ENCODE peak calls at places on chromosome 3, in four cellular contexts. One of them, this sample, is unnamed.

GRCh38 chr3:139427283-139428060 is 38.0 kb upstream of the COPB2 start:
- DNase-seq in transverse colon: no peak
- DNase-seq in CD8-positive, alpha-beta memory T cell: no peak
- DNase-seq in heart left ventricle: no peak
- DNase-seq in this sample: peak; percentile 85

GRCh38 chr3:150763841-150764483 is 993 bp upstream of the SIAH2 start:
- DNase-seq in transverse colon: peak; percentile 81
- DNase-seq in CD8-positive, alpha-beta memory T cell: peak; percentile 62
- DNase-seq in heart left ventricle: peak; percentile 72
- DNase-seq in this sample: peak; percentile 84

GRCh38 chr3:186456636-186457265 is 87.4 kb downstream of the CRYGS start:
- DNase-seq in transverse colon: no peak
- DNase-seq in CD8-positive, alpha-beta memory T cell: no peak
- DNase-seq in heart left ventricle: no peak
- DNase-seq in this sample: no peak

GRCh38 chr3:124611520-124611919 is 118.7 kb upstream of the UMPS start:
- DNase-seq in transverse colon: peak; percentile 72
- DNase-seq in CD8-positive, alpha-beta memory T cell: no peak
- DNase-seq in heart left ventricle: no peak
- DNase-seq in this sample: peak; percentile 84

GRCh38 chr3:37833790-37834189 is 27.9 kb upstream of the CTDSPL start:
- DNase-seq in transverse colon: no peak
- DNase-seq in CD8-positive, alpha-beta memory T cell: no peak
- DNase-seq in heart left ventricle: no peak
- DNase-seq in this sample: no peak

GRCh38 chr3:194032828-194033435 is 103.0 kb upstream of the HES1 start:
- DNase-seq in transverse colon: no peak
- DNase-seq in CD8-positive, alpha-beta memory T cell: no peak
- DNase-seq in heart left ventricle: no peak
- DNase-seq in this sample: no peak

GRCh38 chr3:145911016-145911415 is 250.0 kb downstream of the PLOD2 start:
- DNase-seq in transverse colon: no peak
- DNase-seq in CD8-positive, alpha-beta memory T cell: no peak
- DNase-seq in heart left ventricle: no peak
- DNase-seq in this sample: no peak

GRCh38 chr3:101377209-101377608 is 56.8 kb upstream of the IMPG2 start:
- DNase-seq in transverse colon: no peak
- DNase-seq in CD8-positive, alpha-beta memory T cell: no peak
- DNase-seq in heart left ventricle: no peak
- DNase-seq in this sample: no peak

GRCh38 chr3:4976109-4976508 is 3.1 kb upstream of the BHLHE40 start:
- DNase-seq in transverse colon: peak; percentile 60
- DNase-seq in CD8-positive, alpha-beta memory T cell: no peak
- DNase-seq in heart left ventricle: peak; percentile 32
- DNase-seq in this sample: peak; percentile 75

GRCh38 chr3:130933801-130934345 is 40.0 kb downstream of the ATP2C1 start:
- DNase-seq in transverse colon: no peak
- DNase-seq in CD8-positive, alpha-beta memory T cell: no peak
- DNase-seq in heart left ventricle: no peak
- DNase-seq in this sample: no peak

GRCh38 chr3:154089416-154090115 is 31.6 kb upstream of the ARHGEF26 start:
- DNase-seq in transverse colon: no peak
- DNase-seq in CD8-positive, alpha-beta memory T cell: no peak
- DNase-seq in heart left ventricle: no peak
- DNase-seq in this sample: no peak

GRCh38 chr3:128726691-128727031 is 678 bp downstream of the RAB7A start:
- DNase-seq in transverse colon: peak; percentile 73
- DNase-seq in CD8-positive, alpha-beta memory T cell: peak; percentile 58
- DNase-seq in heart left ventricle: peak; percentile 37
- DNase-seq in this sample: peak; percentile 72
- H3K4me1 ChIP-seq in transverse colon: peaks cover 30% of the 10 kb centered on the region
- H3K4me1 ChIP-seq in CD8-positive, alpha-beta memory T cell: peaks cover 56% of the 10 kb centered on the region
- H3K4me1 ChIP-seq in heart left ventricle: peaks cover 28% of the 10 kb centered on the region
- H3K4me1 ChIP-seq in this sample: peaks cover 12% of the 10 kb centered on the region

DNA sequence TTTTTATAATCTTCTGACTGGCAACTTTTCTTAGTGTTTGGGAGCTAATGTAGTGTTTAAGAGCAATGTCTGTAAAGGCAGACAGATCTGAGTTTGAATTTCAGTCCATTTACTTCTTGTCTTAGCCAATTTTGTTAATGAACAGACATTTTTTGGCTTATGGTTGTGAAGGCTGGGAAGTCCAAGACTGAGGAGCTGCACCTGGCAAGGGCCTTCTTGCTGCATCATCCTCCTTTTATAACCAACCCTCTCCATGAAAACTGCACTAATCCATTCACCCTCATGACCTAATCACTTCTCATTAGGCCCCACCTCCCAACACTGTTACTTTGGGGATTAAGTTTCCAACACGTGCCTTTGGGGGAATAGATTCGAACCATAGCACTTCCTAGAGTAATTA is 164.5 kb downstream of the GAP43 start:
- DNase-seq in transverse colon: no peak
- DNase-seq in CD8-positive, alpha-beta memory T cell: no peak
- DNase-seq in heart left ventricle: no peak
- DNase-seq in this sample: no peak
- H3K27ac ChIP-seq in transverse colon: no peak overlapping the region
- H3K27ac ChIP-seq in CD8-positive, alpha-beta memory T cell: no peak overlapping the region
- H3K27ac ChIP-seq in heart left ventricle: no peak overlapping the region
- H3K27ac ChIP-seq in this sample: no peak overlapping the region

GRCh38 chr3:13006216-13006990 is 66.8 kb downstream of the IQSEC1 start:
- DNase-seq in transverse colon: no peak
- DNase-seq in CD8-positive, alpha-beta memory T cell: no peak
- DNase-seq in heart left ventricle: no peak
- DNase-seq in this sample: no peak
- H3K4me1 ChIP-seq in transverse colon: peaks cover 9% of the 10 kb centered on the region
- H3K4me1 ChIP-seq in CD8-positive, alpha-beta memory T cell: peaks cover 99% of the 10 kb centered on the region
- H3K4me1 ChIP-seq in heart left ventricle: no peaks in the 10 kb centered on the region
- H3K4me1 ChIP-seq in this sample: no peaks in the 10 kb centered on the region

GRCh38 chr3:149026718-149027117 is 35.4 kb downstream of the GYG1 start:
- DNase-seq in transverse colon: no peak
- DNase-seq in CD8-positive, alpha-beta memory T cell: no peak
- DNase-seq in heart left ventricle: no peak
- DNase-seq in this sample: no peak
- H3K27ac ChIP-seq in transverse colon: no peak overlapping the region
- H3K27ac ChIP-seq in CD8-positive, alpha-beta memory T cell: no peak overlapping the region
- H3K27ac ChIP-seq in heart left ventricle: no peak overlapping the region
- H3K27ac ChIP-seq in this sample: no peak overlapping the region

DNA sequence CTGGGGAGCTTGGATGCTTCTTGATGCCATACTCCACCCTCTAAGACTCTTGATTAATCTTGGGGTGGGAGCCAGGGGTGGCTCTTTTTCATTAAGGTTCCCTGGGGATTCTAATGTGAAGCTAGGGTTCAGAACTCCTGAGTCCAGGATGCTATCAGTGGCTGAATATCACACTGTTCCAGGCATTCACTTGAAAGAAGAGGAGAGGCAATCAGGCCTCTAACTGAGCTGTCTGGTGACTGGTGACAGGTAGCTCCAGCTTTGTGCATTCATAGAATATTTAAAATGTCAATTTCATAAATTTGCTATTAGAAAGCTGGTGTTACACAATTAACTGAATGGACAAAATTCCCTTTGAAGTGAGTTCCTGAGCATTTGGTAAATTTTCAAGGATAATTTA is 139.0 kb downstream of the CHDH start:
- DNase-seq in transverse colon: no peak
- DNase-seq in CD8-positive, alpha-beta memory T cell: no peak
- DNase-seq in heart left ventricle: no peak
- DNase-seq in this sample: no peak
- H3K4me1 ChIP-seq in transverse colon: no peaks in the 10 kb centered on the region
- H3K4me1 ChIP-seq in CD8-positive, alpha-beta memory T cell: no peaks in the 10 kb centered on the region
- H3K4me1 ChIP-seq in heart left ventricle: no peaks in the 10 kb centered on the region
- H3K4me1 ChIP-seq in this sample: no peaks in the 10 kb centered on the region

GRCh38 chr3:152362086-152362485 is 93.4 kb downstream of the MBNL1 start:
- DNase-seq in transverse colon: no peak
- DNase-seq in CD8-positive, alpha-beta memory T cell: no peak
- DNase-seq in heart left ventricle: no peak
- DNase-seq in this sample: no peak

GRCh38 chr3:152357587-152357986 is 88.9 kb downstream of the MBNL1 start:
- DNase-seq in transverse colon: no peak
- DNase-seq in CD8-positive, alpha-beta memory T cell: no peak
- DNase-seq in heart left ventricle: no peak
- DNase-seq in this sample: no peak

GRCh38 chr3:152360303-152360702 is 91.6 kb downstream of the MBNL1 start:
- DNase-seq in transverse colon: no peak
- DNase-seq in CD8-positive, alpha-beta memory T cell: no peak
- DNase-seq in heart left ventricle: no peak
- DNase-seq in this sample: no peak

GRCh38 chr3:152360966-152361365 is 92.2 kb downstream of the MBNL1 start:
- DNase-seq in transverse colon: no peak
- DNase-seq in CD8-positive, alpha-beta memory T cell: no peak
- DNase-seq in heart left ventricle: no peak
- DNase-seq in this sample: no peak

GRCh38 chr3:152359385-152360248 is 90.9 kb downstream of the MBNL1 start:
- DNase-seq in transverse colon: no peak
- DNase-seq in CD8-positive, alpha-beta memory T cell: no peak
- DNase-seq in heart left ventricle: no peak
- DNase-seq in this sample: no peak
- H3K27ac ChIP-seq in transverse colon: peak overlapping the region; percentile 14
- H3K27ac ChIP-seq in CD8-positive, alpha-beta memory T cell: no peak overlapping the region
- H3K27ac ChIP-seq in heart left ventricle: no peak overlapping the region
- H3K27ac ChIP-seq in this sample: no peak overlapping the region

DNA sequence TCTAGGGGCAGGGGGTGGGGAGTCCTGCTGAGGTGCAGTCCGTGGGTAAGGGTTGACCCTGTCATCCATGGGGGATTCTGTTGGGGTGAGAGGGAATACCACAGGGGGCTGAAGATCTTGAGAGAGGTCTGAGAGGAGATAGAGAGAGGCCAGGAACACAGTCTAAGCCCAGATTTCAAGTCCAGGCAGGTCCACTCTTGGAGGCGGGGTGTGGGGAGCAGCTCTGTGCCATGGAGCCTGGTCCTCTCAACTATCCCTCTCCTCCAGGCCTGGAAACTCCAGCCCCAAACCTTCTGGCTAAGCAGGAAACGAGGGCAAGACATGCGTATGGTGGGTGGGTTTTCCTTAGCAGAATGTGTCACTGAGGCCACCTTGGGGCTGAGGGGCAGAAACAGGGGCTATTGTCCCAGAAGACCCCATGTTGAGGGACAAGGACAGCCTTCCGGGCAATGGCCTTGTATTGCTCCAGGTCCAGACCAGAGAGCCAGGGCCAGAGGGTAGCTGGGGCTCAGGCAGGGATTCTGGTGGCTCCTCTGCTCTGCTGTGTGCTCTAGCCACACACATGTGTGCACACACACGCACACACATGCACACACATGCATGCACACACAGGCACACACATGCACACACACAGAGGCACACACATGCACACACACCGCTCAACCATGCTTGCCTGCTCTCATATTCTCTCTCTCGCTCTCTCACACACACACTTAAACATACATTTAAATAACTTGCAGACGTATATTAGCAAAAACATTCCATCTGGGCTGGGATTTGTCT is 48.7 kb upstream of the MAGEF1 start:
- DNase-seq in transverse colon: no peak
- DNase-seq in CD8-positive, alpha-beta memory T cell: no peak
- DNase-seq in heart left ventricle: no peak
- DNase-seq in this sample: no peak
- H3K4me1 ChIP-seq in transverse colon: peaks cover 17% of the 10 kb centered on the region
- H3K4me1 ChIP-seq in CD8-positive, alpha-beta memory T cell: no peaks in the 10 kb centered on the region
- H3K4me1 ChIP-seq in heart left ventricle: no peaks in the 10 kb centered on the region
- H3K4me1 ChIP-seq in this sample: peaks cover 2% of the 10 kb centered on the region